ENCODE peak calls at places on chromosomes 2 and 18, in six cellular contexts. S is psoas muscle; C is H9; W is CD8-positive, alpha-beta T cell; J is fibroblast of mammary gland; Z is suprapubic skin. V is an unnamed sample.

GRCh38 chr2:50097118-50097517 is 934.8 kb downstream of the NRXN1 start:
- DNase-seq in S (no peak), J (no peak), C (no peak), W (no peak), Z (no peak), V (no peak)

GRCh38 chr18:39051013-39051412 is 1485.4 kb upstream of the CELF4 start:
- DNase-seq in C (no peak), Z (no peak), J (no peak), S (no peak), W (no peak), V (peak)

GRCh38 chr18:36440614-36441013 is 143.1 kb downstream of the FHOD3 start:
- DNase-seq in J (no peak), Z (no peak), W (no peak), S (no peak), C (no peak), V (no peak)

GRCh38 chr2:113133696-113134558 is 6.5 kb downstream of the IL1RN start:
- DNase-seq in C (no peak), J (no peak), W (no peak), Z (no peak), S (no peak), V (peak)

GRCh38 chr2:186274936-186275575 is 211.0 kb upstream of the ZC3H15 start:
- DNase-seq in Z (no peak), C (no peak), J (peak), S (no peak), W (no peak), V (peak)

GRCh38 chr2:26940001-26940400 is 30.4 kb upstream of the MAPRE3 start:
- DNase-seq in W (no peak), Z (no peak), C (no peak), J (no peak), S (no peak), V (no peak)

GRCh38 chr2:190805126-190805525 is 75.5 kb upstream of the GLS start:
- DNase-seq in C (no peak), W (no peak), J (no peak), Z (no peak), S (no peak), V (no peak)

GRCh38 chr2:169050476-169051240 is 18.7 kb upstream of the DHRS9 start:
- DNase-seq in S (no peak), J (peak), W (no peak), Z (no peak), C (no peak), V (peak)

GRCh38 chr2:11133238-11133935 is 21.9 kb upstream of the SLC66A3 start:
- DNase-seq in S (peak), W (no peak), C (no peak), Z (no peak), J (no peak), V (no peak)

GRCh38 chr2:223050900-223051299 is 1.1 kb upstream of the KCNE4 start:
- DNase-seq in C (no peak), J (peak), W (no peak), S (no peak), Z (no peak), V (no peak)

GRCh38 chr2:132400169-132400900 is 16.3 kb upstream of the GPR39 start:
- DNase-seq in Z (no peak), J (peak), W (no peak), C (no peak), S (no peak), V (peak)

GRCh38 chr2:218010116-218010837 is 7.5 kb upstream of the TNS1 start:
- DNase-seq in S (peak), C (peak), J (peak), W (no peak), Z (no peak), V (no peak)
- TF ChIP-seq CTCF in S (peak), C (peak), J (peak), W (no peak), Z (peak), V (peak)

GRCh38 chr2:7111626-7112025 is 194.4 kb downstream of the RNF144A start:
- DNase-seq in W (no peak), S (no peak), C (no peak), Z (no peak), J (no peak), V (peak)
- TF ChIP-seq CTCF in W (no peak), S (peak), C (peak), Z (no peak), J (no peak), V (peak)

DNA sequence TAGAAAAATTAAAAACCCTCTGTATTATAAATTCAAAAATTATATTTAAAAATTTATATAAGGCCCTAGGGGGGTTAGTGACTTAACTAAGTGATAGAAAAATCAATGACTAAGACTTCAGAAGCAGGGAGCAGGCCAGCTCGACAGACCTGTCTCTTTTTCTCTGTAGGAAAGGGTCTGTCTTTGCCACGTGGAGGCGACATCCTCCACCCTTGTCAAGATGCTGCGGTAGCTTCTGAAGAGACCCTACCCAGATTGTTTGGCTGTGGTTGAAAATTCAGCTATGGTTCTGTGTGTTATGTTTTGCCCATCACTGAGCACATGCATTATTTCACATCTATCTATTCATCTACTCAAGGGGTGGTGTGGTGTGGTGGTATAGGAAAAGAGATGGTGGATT is 8.2 kb upstream of the SLC4A3 start:
- DNase-seq in C (no peak), W (no peak), S (no peak), J (no peak), Z (no peak), V (no peak)
- TF ChIP-seq CTCF in C (peak), W (no peak), S (no peak), J (no peak), Z (no peak), V (no peak)

DNA sequence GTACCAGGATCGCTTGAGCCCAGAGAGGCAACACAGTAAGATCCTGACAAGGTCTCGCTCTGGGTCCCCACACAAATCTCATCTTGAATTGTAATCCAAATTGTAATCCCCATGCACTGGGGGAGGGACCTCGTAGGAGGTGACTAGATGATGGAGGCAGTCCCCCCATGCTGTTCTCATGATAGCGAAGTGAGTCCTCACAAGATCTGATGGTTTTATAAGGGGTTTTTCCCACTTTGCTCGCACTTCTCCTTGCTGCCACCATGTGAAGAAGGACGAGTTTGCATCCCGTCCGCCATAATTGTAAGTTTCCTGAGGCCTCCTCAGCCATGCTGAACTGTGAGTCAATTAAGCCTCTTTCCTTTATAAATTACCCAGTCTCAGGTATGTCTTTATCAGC is 46.0 kb upstream of the SERTAD2 start:
- DNase-seq in W (peak), Z (no peak), C (peak), S (no peak), J (no peak), V (no peak)
- TF ChIP-seq CTCF in W (no peak), Z (no peak), C (peak), S (no peak), J (no peak), V (no peak)

GRCh38 chr2:33188799-33189198 is 242.0 kb downstream of the LTBP1 start:
- DNase-seq in Z (no peak), S (no peak), C (no peak), J (no peak), W (no peak), V (no peak)
- TF ChIP-seq CTCF in Z (no peak), S (no peak), C (no peak), J (no peak), W (no peak), V (no peak)